ENCODE peak calls at places on chromosomes 2 and 18, in ten cellular contexts. One of them, this sample, is unnamed.

GRCh38 chr18:74708169-74708568 is 110.5 kb downstream of the ZNF407 start:
- DNase-seq in GM06990: no peak
- DNase-seq in fibroblast of mammary gland: no peak
- DNase-seq in astrocyte of the spinal cord: no peak
- DNase-seq in CD4-positive, alpha-beta T cell: no peak
- DNase-seq in spleen: no peak
- DNase-seq in WTC11: no peak
- DNase-seq in CD8-positive, alpha-beta T cell: no peak
- DNase-seq in left ventricle myocardium inferior: no peak
- DNase-seq in HCT116: no peak
- DNase-seq in this sample: no peak

GRCh38 chr2:206647985-206648384 is 5.7 kb downstream of the FAM237A start:
- DNase-seq in left ventricle myocardium inferior: no peak
- DNase-seq in GM06990: no peak
- DNase-seq in astrocyte of the spinal cord: peak; percentile 2
- DNase-seq in HCT116: no peak
- DNase-seq in spleen: no peak
- DNase-seq in WTC11: no peak
- DNase-seq in CD4-positive, alpha-beta T cell: no peak
- DNase-seq in CD8-positive, alpha-beta T cell: no peak
- DNase-seq in fibroblast of mammary gland: no peak
- DNase-seq in this sample: no peak

GRCh38 chr2:149334156-149334555 is 3.8 kb downstream of the LYPD6 start:
- DNase-seq in fibroblast of mammary gland: no peak
- DNase-seq in spleen: no peak
- DNase-seq in WTC11: no peak
- DNase-seq in HCT116: no peak
- DNase-seq in CD8-positive, alpha-beta T cell: no peak
- DNase-seq in astrocyte of the spinal cord: no peak
- DNase-seq in GM06990: no peak
- DNase-seq in left ventricle myocardium inferior: no peak
- DNase-seq in CD4-positive, alpha-beta T cell: no peak
- DNase-seq in this sample: no peak

GRCh38 chr18:55859116-55859515 is 271.1 kb upstream of the TCF4 start:
- DNase-seq in spleen: no peak
- DNase-seq in left ventricle myocardium inferior: no peak
- DNase-seq in astrocyte of the spinal cord: no peak
- DNase-seq in CD8-positive, alpha-beta T cell: no peak
- DNase-seq in CD4-positive, alpha-beta T cell: no peak
- DNase-seq in fibroblast of mammary gland: no peak
- DNase-seq in WTC11: no peak
- DNase-seq in GM06990: no peak
- DNase-seq in HCT116: no peak
- DNase-seq in this sample: no peak

GRCh38 chr18:32771871-32772499 is 838 bp downstream of the KLHL14 start:
- DNase-seq in left ventricle myocardium inferior: no peak
- DNase-seq in CD8-positive, alpha-beta T cell: no peak
- DNase-seq in HCT116: no peak
- DNase-seq in spleen: peak; percentile 84
- DNase-seq in GM06990: peak; percentile 35
- DNase-seq in WTC11: peak; percentile 62
- DNase-seq in fibroblast of mammary gland: no peak
- DNase-seq in astrocyte of the spinal cord: no peak
- DNase-seq in CD4-positive, alpha-beta T cell: no peak
- DNase-seq in this sample: peak; percentile 30

GRCh38 chr18:54209471-54210180 is 14.8 kb downstream of the MBD2 start:
- DNase-seq in CD8-positive, alpha-beta T cell: no peak
- DNase-seq in fibroblast of mammary gland: peak; percentile 43
- DNase-seq in left ventricle myocardium inferior: no peak
- DNase-seq in WTC11: no peak
- DNase-seq in HCT116: no peak
- DNase-seq in spleen: no peak
- DNase-seq in CD4-positive, alpha-beta T cell: no peak
- DNase-seq in GM06990: peak; percentile 68
- DNase-seq in astrocyte of the spinal cord: no peak
- DNase-seq in this sample: peak; percentile 56

GRCh38 chr18:74766233-74766632 is 168.6 kb downstream of the ZNF407 start:
- DNase-seq in fibroblast of mammary gland: no peak
- DNase-seq in spleen: no peak
- DNase-seq in GM06990: no peak
- DNase-seq in left ventricle myocardium inferior: no peak
- DNase-seq in astrocyte of the spinal cord: no peak
- DNase-seq in WTC11: no peak
- DNase-seq in HCT116: no peak
- DNase-seq in CD4-positive, alpha-beta T cell: no peak
- DNase-seq in CD8-positive, alpha-beta T cell: no peak
- DNase-seq in this sample: no peak

GRCh38 chr18:46281185-46282176 is 177.3 kb downstream of the HAUS1 start:
- DNase-seq in HCT116: peak; percentile 43
- DNase-seq in spleen: peak; percentile 86
- DNase-seq in GM06990: peak; percentile 12
- DNase-seq in WTC11: peak; percentile 84
- DNase-seq in CD4-positive, alpha-beta T cell: peak; percentile 27
- DNase-seq in fibroblast of mammary gland: peak; percentile 78
- DNase-seq in CD8-positive, alpha-beta T cell: peak; percentile 66
- DNase-seq in left ventricle myocardium inferior: peak; percentile 52
- DNase-seq in astrocyte of the spinal cord: peak; percentile 81
- DNase-seq in this sample: peak; percentile 62

GRCh38 chr2:5077479-5078089 is 614.6 kb upstream of the SOX11 start:
- DNase-seq in left ventricle myocardium inferior: no peak
- DNase-seq in GM06990: no peak
- DNase-seq in astrocyte of the spinal cord: peak; percentile 39
- DNase-seq in WTC11: no peak
- DNase-seq in HCT116: no peak
- DNase-seq in CD8-positive, alpha-beta T cell: no peak
- DNase-seq in spleen: no peak
- DNase-seq in CD4-positive, alpha-beta T cell: no peak
- DNase-seq in fibroblast of mammary gland: no peak
- DNase-seq in this sample: no peak

GRCh38 chr2:39631715-39632114 is 34.0 kb upstream of the TMEM178A start:
- DNase-seq in WTC11: no peak
- DNase-seq in GM06990: no peak
- DNase-seq in astrocyte of the spinal cord: peak; percentile 90
- DNase-seq in left ventricle myocardium inferior: no peak
- DNase-seq in spleen: no peak
- DNase-seq in HCT116: no peak
- DNase-seq in CD8-positive, alpha-beta T cell: no peak
- DNase-seq in CD4-positive, alpha-beta T cell: no peak
- DNase-seq in fibroblast of mammary gland: peak; percentile 90
- DNase-seq in this sample: no peak

GRCh38 chr2:44430340-44430739 is 68.6 kb downstream of the CAMKMT start:
- DNase-seq in WTC11: no peak
- DNase-seq in left ventricle myocardium inferior: no peak
- DNase-seq in astrocyte of the spinal cord: no peak
- DNase-seq in HCT116: no peak
- DNase-seq in CD4-positive, alpha-beta T cell: no peak
- DNase-seq in CD8-positive, alpha-beta T cell: no peak
- DNase-seq in spleen: no peak
- DNase-seq in GM06990: no peak
- DNase-seq in fibroblast of mammary gland: no peak
- DNase-seq in this sample: no peak

GRCh38 chr18:43159091-43159490 is 43.6 kb upstream of the RIT2 start:
- DNase-seq in HCT116: no peak
- DNase-seq in fibroblast of mammary gland: peak; percentile 67
- DNase-seq in WTC11: no peak
- DNase-seq in spleen: no peak
- DNase-seq in GM06990: no peak
- DNase-seq in CD8-positive, alpha-beta T cell: no peak
- DNase-seq in astrocyte of the spinal cord: peak; percentile 54
- DNase-seq in left ventricle myocardium inferior: no peak
- DNase-seq in CD4-positive, alpha-beta T cell: no peak
- DNase-seq in this sample: no peak

GRCh38 chr2:128438586-128438985 is 119.9 kb upstream of the HS6ST1 start:
- DNase-seq in fibroblast of mammary gland: no peak
- DNase-seq in WTC11: no peak
- DNase-seq in GM06990: no peak
- DNase-seq in left ventricle myocardium inferior: no peak
- DNase-seq in spleen: no peak
- DNase-seq in astrocyte of the spinal cord: no peak
- DNase-seq in CD4-positive, alpha-beta T cell: no peak
- DNase-seq in CD8-positive, alpha-beta T cell: peak; percentile 43
- DNase-seq in HCT116: no peak
- DNase-seq in this sample: no peak

GRCh38 chr2:205323929-205324328 is 358.4 kb upstream of the NRP2 start:
- DNase-seq in spleen: no peak
- DNase-seq in WTC11: no peak
- DNase-seq in CD4-positive, alpha-beta T cell: no peak
- DNase-seq in left ventricle myocardium inferior: no peak
- DNase-seq in GM06990: no peak
- DNase-seq in fibroblast of mammary gland: peak; percentile 23
- DNase-seq in HCT116: no peak
- DNase-seq in astrocyte of the spinal cord: no peak
- DNase-seq in CD8-positive, alpha-beta T cell: no peak
- DNase-seq in this sample: peak; percentile 5

GRCh38 chr2:52904511-52904910 is 863.1 kb upstream of the CHAC2 start:
- DNase-seq in left ventricle myocardium inferior: no peak
- DNase-seq in fibroblast of mammary gland: no peak
- DNase-seq in CD4-positive, alpha-beta T cell: no peak
- DNase-seq in CD8-positive, alpha-beta T cell: no peak
- DNase-seq in astrocyte of the spinal cord: no peak
- DNase-seq in spleen: no peak
- DNase-seq in GM06990: no peak
- DNase-seq in HCT116: no peak
- DNase-seq in WTC11: no peak
- DNase-seq in this sample: no peak

GRCh38 chr2:237405605-237406004 is 8.4 kb downstream of the COL6A3 start:
- DNase-seq in GM06990: no peak
- DNase-seq in CD8-positive, alpha-beta T cell: no peak
- DNase-seq in CD4-positive, alpha-beta T cell: no peak
- DNase-seq in spleen: no peak
- DNase-seq in HCT116: no peak
- DNase-seq in fibroblast of mammary gland: peak; percentile 63
- DNase-seq in WTC11: no peak
- DNase-seq in left ventricle myocardium inferior: no peak
- DNase-seq in astrocyte of the spinal cord: no peak
- DNase-seq in this sample: no peak
- TF ChIP-seq CTCF in GM06990: no peak
- TF ChIP-seq CTCF in CD8-positive, alpha-beta T cell: no peak
- TF ChIP-seq CTCF in CD4-positive, alpha-beta T cell: no peak
- TF ChIP-seq CTCF in spleen: no peak
- TF ChIP-seq CTCF in HCT116: no peak
- TF ChIP-seq CTCF in fibroblast of mammary gland: no peak
- TF ChIP-seq CTCF in WTC11: no peak
- TF ChIP-seq CTCF in left ventricle myocardium inferior: no peak
- TF ChIP-seq CTCF in astrocyte of the spinal cord: no peak
- TF ChIP-seq CTCF in this sample: no peak

GRCh38 chr2:200258881-200259576 is 47.5 kb upstream of the SPATS2L start:
- DNase-seq in WTC11: no peak
- DNase-seq in CD8-positive, alpha-beta T cell: no peak
- DNase-seq in left ventricle myocardium inferior: no peak
- DNase-seq in fibroblast of mammary gland: peak; percentile 20
- DNase-seq in spleen: no peak
- DNase-seq in GM06990: no peak
- DNase-seq in HCT116: no peak
- DNase-seq in CD4-positive, alpha-beta T cell: no peak
- DNase-seq in astrocyte of the spinal cord: no peak
- DNase-seq in this sample: no peak
- TF ChIP-seq CTCF in WTC11: no peak
- TF ChIP-seq CTCF in CD8-positive, alpha-beta T cell: no peak
- TF ChIP-seq CTCF in left ventricle myocardium inferior: no peak
- TF ChIP-seq CTCF in fibroblast of mammary gland: no peak
- TF ChIP-seq CTCF in spleen: no peak
- TF ChIP-seq CTCF in GM06990: no peak
- TF ChIP-seq CTCF in HCT116: no peak
- TF ChIP-seq CTCF in CD4-positive, alpha-beta T cell: no peak
- TF ChIP-seq CTCF in astrocyte of the spinal cord: no peak
- TF ChIP-seq CTCF in this sample: no peak

DNA sequence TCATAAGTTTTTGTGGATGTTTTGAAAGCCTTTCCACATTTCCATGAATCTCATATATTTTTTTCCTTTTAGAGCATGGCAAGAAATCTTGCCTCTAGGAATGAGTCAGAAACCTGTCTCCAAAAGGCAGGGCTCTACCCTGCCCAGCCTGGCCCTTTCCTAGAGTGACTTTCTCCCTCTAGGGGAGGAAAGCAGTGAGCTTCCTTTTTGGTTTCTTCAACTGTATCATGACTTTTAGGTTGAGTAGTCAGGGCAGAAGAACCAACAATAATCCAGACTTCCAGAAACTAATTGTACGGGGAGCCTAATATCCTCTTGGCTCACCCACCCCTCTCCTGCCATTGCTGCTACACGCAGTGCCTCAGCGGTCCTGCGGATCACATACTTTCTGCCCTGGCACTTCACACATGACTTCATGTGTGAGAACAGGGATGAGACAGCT is 300.3 kb downstream of the AGPS start:
- DNase-seq in spleen: no peak
- DNase-seq in GM06990: no peak
- DNase-seq in CD8-positive, alpha-beta T cell: no peak
- DNase-seq in HCT116: no peak
- DNase-seq in CD4-positive, alpha-beta T cell: no peak
- DNase-seq in fibroblast of mammary gland: peak; percentile 10
- DNase-seq in astrocyte of the spinal cord: no peak
- DNase-seq in left ventricle myocardium inferior: no peak
- DNase-seq in WTC11: no peak
- DNase-seq in this sample: no peak
- TF ChIP-seq CTCF in spleen: no peak
- TF ChIP-seq CTCF in GM06990: no peak
- TF ChIP-seq CTCF in CD8-positive, alpha-beta T cell: no peak
- TF ChIP-seq CTCF in HCT116: no peak
- TF ChIP-seq CTCF in CD4-positive, alpha-beta T cell: no peak
- TF ChIP-seq CTCF in fibroblast of mammary gland: no peak
- TF ChIP-seq CTCF in astrocyte of the spinal cord: no peak
- TF ChIP-seq CTCF in left ventricle myocardium inferior: no peak
- TF ChIP-seq CTCF in WTC11: no peak
- TF ChIP-seq CTCF in this sample: no peak

GRCh38 chr2:141946016-141946415 is 184.8 kb downstream of the LRP1B start:
- DNase-seq in CD8-positive, alpha-beta T cell: no peak
- DNase-seq in WTC11: no peak
- DNase-seq in CD4-positive, alpha-beta T cell: no peak
- DNase-seq in left ventricle myocardium inferior: no peak
- DNase-seq in fibroblast of mammary gland: no peak
- DNase-seq in astrocyte of the spinal cord: no peak
- DNase-seq in HCT116: no peak
- DNase-seq in GM06990: no peak
- DNase-seq in spleen: no peak
- DNase-seq in this sample: no peak

GRCh38 chr2:141947715-141948114 is 183.1 kb downstream of the LRP1B start:
- DNase-seq in HCT116: no peak
- DNase-seq in astrocyte of the spinal cord: no peak
- DNase-seq in left ventricle myocardium inferior: no peak
- DNase-seq in fibroblast of mammary gland: no peak
- DNase-seq in GM06990: no peak
- DNase-seq in CD4-positive, alpha-beta T cell: no peak
- DNase-seq in spleen: no peak
- DNase-seq in WTC11: no peak
- DNase-seq in CD8-positive, alpha-beta T cell: no peak
- DNase-seq in this sample: no peak

GRCh38 chr2:141941224-141941714 is 189.5 kb downstream of the LRP1B start:
- DNase-seq in spleen: no peak
- DNase-seq in GM06990: no peak
- DNase-seq in fibroblast of mammary gland: no peak
- DNase-seq in left ventricle myocardium inferior: no peak
- DNase-seq in HCT116: no peak
- DNase-seq in WTC11: no peak
- DNase-seq in astrocyte of the spinal cord: no peak
- DNase-seq in CD4-positive, alpha-beta T cell: no peak
- DNase-seq in CD8-positive, alpha-beta T cell: no peak
- DNase-seq in this sample: no peak

GRCh38 chr2:141940709-141941108 is 190.1 kb downstream of the LRP1B start:
- DNase-seq in GM06990: no peak
- DNase-seq in left ventricle myocardium inferior: no peak
- DNase-seq in CD8-positive, alpha-beta T cell: no peak
- DNase-seq in spleen: no peak
- DNase-seq in CD4-positive, alpha-beta T cell: no peak
- DNase-seq in fibroblast of mammary gland: no peak
- DNase-seq in HCT116: no peak
- DNase-seq in astrocyte of the spinal cord: no peak
- DNase-seq in WTC11: no peak
- DNase-seq in this sample: no peak

GRCh38 chr2:141942006-141942789 is 188.6 kb downstream of the LRP1B start:
- DNase-seq in spleen: no peak
- DNase-seq in CD4-positive, alpha-beta T cell: no peak
- DNase-seq in GM06990: no peak
- DNase-seq in left ventricle myocardium inferior: no peak
- DNase-seq in WTC11: no peak
- DNase-seq in CD8-positive, alpha-beta T cell: no peak
- DNase-seq in fibroblast of mammary gland: no peak
- DNase-seq in astrocyte of the spinal cord: no peak
- DNase-seq in HCT116: peak; percentile 2
- DNase-seq in this sample: no peak
- TF ChIP-seq CTCF in spleen: no peak
- TF ChIP-seq CTCF in CD4-positive, alpha-beta T cell: no peak
- TF ChIP-seq CTCF in GM06990: no peak
- TF ChIP-seq CTCF in left ventricle myocardium inferior: no peak
- TF ChIP-seq CTCF in WTC11: no peak
- TF ChIP-seq CTCF in CD8-positive, alpha-beta T cell: no peak
- TF ChIP-seq CTCF in fibroblast of mammary gland: peak; percentile 31
- TF ChIP-seq CTCF in astrocyte of the spinal cord: peak; percentile 39
- TF ChIP-seq CTCF in HCT116: no peak
- TF ChIP-seq CTCF in this sample: no peak

This sample was measured in GM13976.